ENCODE peak calls at places on chromosomes 3 and 15, in ten cellular contexts. B is foreskin fibroblast; F is epithelial cell of esophagus; G is HFF-Myc; C is cardiac muscle cell; S is fibroblast of lung; E is heart left ventricle; J is AG09319; X is brain microvascular endothelial cell; A is activated CD8-positive, alpha-beta T cell treated with anti-CD3 and anti-CD28 coated beads for 36 hours. I is an unnamed sample.

GRCh38 chr3:69231929-69232437 is 109.6 kb upstream of the LMOD3 start:
- DNase-seq in B (no peak), F (peak), G (no peak), C (peak), S (peak), E (no peak), J (no peak), X (peak), A (no peak), I (no peak)

GRCh38 chr3:178568152-178568753 is 32.0 kb downstream of the KCNMB2 start:
- DNase-seq in B (no peak), F (no peak), G (no peak), C (no peak), S (no peak), E (no peak), J (no peak), X (peak), A (no peak), I (no peak)

GRCh38 chr15:51051776-51052175 is 42.9 kb downstream of the TNFAIP8L3 start:
- DNase-seq in B (no peak), F (peak), G (no peak), C (no peak), S (peak), E (peak), J (no peak), X (no peak), A (no peak), I (no peak)

GRCh38 chr3:46298871-46299607 is 54.9 kb upstream of the CCR2 start:
- DNase-seq in B (no peak), F (no peak), G (no peak), C (no peak), S (no peak), E (no peak), J (no peak), X (no peak), A (peak), I (peak)

GRCh38 chr3:172586447-172586846 is 63.2 kb upstream of the TNFSF10 start:
- DNase-seq in B (no peak), F (no peak), G (no peak), C (no peak), S (no peak), E (no peak), J (no peak), X (no peak), A (no peak), I (no peak)

GRCh38 chr3:29696311-29696710 is 415.4 kb downstream of the RBMS3 start:
- DNase-seq in B (no peak), F (peak), G (no peak), C (no peak), S (peak), E (no peak), J (no peak), X (no peak), A (no peak), I (no peak)

GRCh38 chr15:77901921-77902750 is 175.4 kb downstream of the TBC1D2B start:
- DNase-seq in B (no peak), F (peak), G (no peak), C (peak), S (no peak), E (peak), J (no peak), X (no peak), A (no peak), I (no peak)

GRCh38 chr15:25469377-25469776 is 30.6 kb upstream of the UBE3A start:
- DNase-seq in B (peak), F (peak), G (no peak), C (no peak), S (peak), E (no peak), J (no peak), X (no peak), A (no peak), I (no peak)

GRCh38 chr15:71138473-71138872 is 23.2 kb downstream of the THSD4 start:
- DNase-seq in B (no peak), F (no peak), G (no peak), C (no peak), S (no peak), E (no peak), J (no peak), X (no peak), A (no peak), I (no peak)

DNA sequence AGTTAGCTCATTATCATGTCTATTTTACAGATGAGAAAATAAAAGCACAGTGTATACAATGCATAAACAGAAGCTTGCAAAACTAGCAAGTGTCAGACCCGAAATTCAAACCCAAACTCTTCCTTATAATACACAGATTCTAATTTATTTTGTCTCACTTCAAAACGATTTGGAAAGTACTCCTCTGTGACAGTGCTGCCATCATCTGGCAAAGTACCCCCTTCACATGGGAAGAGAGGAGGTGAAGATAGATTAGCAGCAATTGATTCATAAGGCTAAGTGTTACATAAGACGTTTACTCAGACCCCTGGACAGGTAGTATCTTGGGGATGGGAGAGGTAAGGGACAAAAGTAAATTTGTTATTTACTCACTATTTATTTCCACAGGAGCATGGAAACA is 744.0 kb upstream of the SGO1 start:
- DNase-seq in B (peak), F (peak), G (peak), C (peak), S (peak), E (no peak), J (no peak), X (peak), A (peak), I (no peak)
- TF ChIP-seq CTCF in B (peak), F (peak), G (peak), C (peak), S (no peak), E (peak), J (peak), X (peak), A (no peak), I (no peak)

GRCh38 chr3:184345678-184346144 is 8.3 kb downstream of the FAM131A start:
- DNase-seq in B (peak), F (peak), G (no peak), C (peak), S (peak), E (no peak), J (no peak), X (peak), A (no peak), I (peak)
- TF ChIP-seq CTCF in B (peak), F (peak), G (peak), C (peak), S (peak), E (peak), J (peak), X (peak), A (no peak), I (no peak)

DNA sequence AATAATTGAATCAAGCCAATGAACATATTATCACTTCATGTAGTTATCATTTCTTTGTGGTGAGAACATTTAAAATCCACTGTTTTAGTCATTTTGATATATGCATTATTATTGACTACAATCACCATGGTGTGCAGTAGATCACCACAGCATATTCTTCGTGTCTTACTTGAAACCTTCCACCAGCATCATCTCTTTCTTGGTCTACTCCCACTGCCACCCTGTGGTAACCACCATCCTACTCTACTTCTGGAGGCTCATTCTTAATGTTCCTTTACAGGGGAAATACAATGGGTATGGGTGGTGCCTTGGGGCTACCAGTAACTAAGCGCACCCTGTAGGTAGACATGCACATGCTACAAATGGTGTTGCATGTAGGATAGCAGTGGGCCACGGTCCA is 25.4 kb downstream of the PXK start:
- DNase-seq in B (no peak), F (no peak), G (no peak), C (no peak), S (no peak), E (no peak), J (no peak), X (no peak), A (peak), I (no peak)
- TF ChIP-seq CTCF in B (no peak), F (no peak), G (no peak), C (no peak), S (no peak), E (no peak), J (no peak), X (no peak), A (no peak), I (no peak)

GRCh38 chr3:43224405-43225073 is 61.8 kb upstream of the SNRK start:
- DNase-seq in B (no peak), F (no peak), G (no peak), C (no peak), S (no peak), E (no peak), J (no peak), X (no peak), A (peak), I (no peak)

GRCh38 chr3:43218921-43219320 is 67.4 kb upstream of the SNRK start:
- DNase-seq in B (no peak), F (no peak), G (no peak), C (no peak), S (no peak), E (no peak), J (no peak), X (no peak), A (no peak), I (no peak)

GRCh38 chr3:43221076-43221475 is 65.3 kb upstream of the SNRK start:
- DNase-seq in B (peak), F (no peak), G (no peak), C (no peak), S (no peak), E (no peak), J (no peak), X (no peak), A (no peak), I (no peak)

GRCh38 chr3:43222594-43222993 is 63.7 kb upstream of the SNRK start:
- DNase-seq in B (no peak), F (no peak), G (no peak), C (no peak), S (no peak), E (no peak), J (no peak), X (no peak), A (peak), I (no peak)

DNA sequence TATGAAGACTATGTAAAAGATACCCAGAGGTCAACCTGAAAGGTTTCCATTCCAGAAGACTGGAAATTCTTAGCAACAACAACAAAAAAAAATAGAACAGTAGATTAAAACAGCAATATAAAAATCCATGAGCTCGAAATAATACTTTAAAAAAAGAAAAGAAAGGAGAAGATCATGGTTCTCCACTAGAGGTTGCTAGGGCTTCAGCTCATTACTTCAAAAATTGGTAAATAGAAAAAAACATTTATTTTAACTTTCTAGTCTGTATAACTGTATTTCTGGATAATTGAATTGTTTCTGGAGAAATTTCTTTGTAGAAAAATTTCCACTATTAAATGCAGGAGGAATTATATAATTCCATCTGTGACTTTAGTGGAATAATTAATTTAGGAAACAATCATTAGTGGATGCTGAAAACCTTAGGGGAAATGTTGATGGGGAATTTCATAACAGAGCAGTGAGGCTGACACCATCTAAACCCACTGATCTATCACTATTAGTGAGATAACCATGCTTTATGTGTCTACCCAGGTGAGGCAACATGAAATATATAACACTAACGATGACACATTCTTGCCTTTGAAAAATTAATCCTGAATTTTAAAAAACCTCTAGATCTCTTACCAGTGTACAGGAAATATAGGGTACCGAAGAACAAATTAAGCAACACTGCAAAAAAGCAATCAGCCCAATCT is 62.5 kb upstream of the SNRK start:
- DNase-seq in B (peak), F (peak), G (no peak), C (no peak), S (no peak), E (no peak), J (no peak), X (no peak), A (no peak), I (no peak)
- TF ChIP-seq CTCF in B (peak), F (peak), G (peak), C (peak), S (peak), E (peak), J (peak), X (peak), A (peak), I (no peak)

GRCh38 chr3:134976948-134977347 is 181.9 kb downstream of the EPHB1 start:
- DNase-seq in B (no peak), F (no peak), G (no peak), C (no peak), S (no peak), E (no peak), J (no peak), X (no peak), A (no peak), I (no peak)
- TF ChIP-seq CTCF in B (no peak), F (no peak), G (no peak), C (no peak), S (no peak), E (no peak), J (no peak), X (no peak), A (no peak), I (no peak)

GRCh38 chr3:15860014-15860934 is 62.5 kb upstream of the ANKRD28 start:
- DNase-seq in B (peak), F (peak), G (peak), C (peak), S (peak), E (peak), J (no peak), X (peak), A (peak), I (peak)
- TF ChIP-seq CTCF in B (no peak), F (no peak), G (no peak), C (no peak), S (no peak), E (no peak), J (no peak), X (peak), A (no peak), I (no peak)

DNA sequence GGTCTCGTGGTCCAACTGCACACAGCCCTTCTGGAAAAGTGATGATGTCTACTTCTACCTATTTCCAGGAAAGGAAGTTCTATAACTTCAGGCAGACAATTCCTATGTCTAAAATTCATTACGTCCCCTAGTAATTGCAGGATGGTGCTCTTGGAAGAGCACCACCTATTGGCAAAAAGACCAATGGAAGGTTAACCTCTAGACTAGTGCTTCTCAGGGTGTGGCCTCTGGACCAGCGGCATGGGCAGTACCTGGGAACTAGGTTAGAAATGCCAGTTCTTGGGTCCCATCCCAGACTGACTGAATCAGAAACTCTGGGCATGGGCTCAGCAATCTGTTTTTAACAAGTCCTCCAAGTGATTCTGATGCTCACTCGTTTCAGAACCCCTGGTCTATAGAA is 258.3 kb upstream of the ICE2 start:
- DNase-seq in B (no peak), F (no peak), G (no peak), C (no peak), S (no peak), E (no peak), J (no peak), X (no peak), A (no peak), I (no peak)
- TF ChIP-seq CTCF in B (no peak), F (no peak), G (no peak), C (no peak), S (no peak), E (no peak), J (no peak), X (no peak), A (no peak), I (no peak)

DNA sequence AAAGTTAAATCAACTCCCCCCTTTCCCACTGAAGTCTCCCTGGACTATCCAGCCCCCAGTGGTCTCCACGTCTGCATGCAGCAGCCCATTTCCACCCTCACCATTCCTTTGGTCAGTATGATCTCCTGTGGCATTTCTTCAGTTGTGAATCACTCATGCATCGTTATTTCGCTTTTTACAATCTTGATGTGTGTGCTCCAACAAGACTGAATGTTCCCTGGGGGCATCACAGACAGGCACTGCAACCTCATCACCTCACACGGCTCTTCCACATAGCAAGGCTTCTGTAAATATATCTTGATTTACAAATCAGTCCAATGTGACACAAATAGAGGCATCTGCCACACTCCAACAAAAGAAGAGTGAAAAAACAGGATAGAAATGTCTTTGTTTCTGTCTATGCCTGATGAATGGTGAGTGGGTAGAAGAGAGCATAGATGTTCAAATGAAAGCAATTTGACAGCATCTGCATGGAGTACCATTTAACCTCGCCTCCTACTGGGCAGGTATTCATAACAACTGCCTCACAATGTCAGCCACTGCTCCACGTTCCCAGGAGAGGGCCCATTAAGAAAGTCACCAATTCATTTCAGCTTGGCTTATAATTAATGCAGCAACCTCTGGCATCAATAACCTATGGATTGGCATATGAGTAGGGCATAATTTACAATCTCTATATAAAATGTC is 5.2 kb downstream of the HEG1 start:
- DNase-seq in B (no peak), F (no peak), G (no peak), C (no peak), S (no peak), E (no peak), J (no peak), X (no peak), A (no peak), I (no peak)
- TF ChIP-seq CTCF in B (no peak), F (no peak), G (no peak), C (no peak), S (no peak), E (no peak), J (no peak), X (no peak), A (no peak), I (no peak)

GRCh38 chr3:10419637-10420232 is 85.7 kb downstream of the ATP2B2 start:
- DNase-seq in B (no peak), F (peak), G (no peak), C (no peak), S (peak), E (no peak), J (no peak), X (no peak), A (peak), I (no peak)

GRCh38 chr3:10420745-10421475 is 84.5 kb downstream of the ATP2B2 start:
- DNase-seq in B (no peak), F (no peak), G (no peak), C (no peak), S (no peak), E (no peak), J (no peak), X (no peak), A (no peak), I (no peak)

GRCh38 chr3:10421996-10422395 is 83.4 kb downstream of the ATP2B2 start:
- DNase-seq in B (no peak), F (no peak), G (no peak), C (no peak), S (no peak), E (no peak), J (no peak), X (no peak), A (no peak), I (no peak)

GRCh38 chr3:10426346-10427233 is 78.8 kb downstream of the ATP2B2 start:
- DNase-seq in B (no peak), F (no peak), G (no peak), C (no peak), S (no peak), E (no peak), J (no peak), X (no peak), A (no peak), I (no peak)

GRCh38 chr3:10423171-10423882 is 82.1 kb downstream of the ATP2B2 start:
- DNase-seq in B (no peak), F (no peak), G (no peak), C (no peak), S (no peak), E (no peak), J (no peak), X (no peak), A (no peak), I (no peak)
- TF ChIP-seq CTCF in B (no peak), F (no peak), G (no peak), C (no peak), S (no peak), E (no peak), J (no peak), X (no peak), A (no peak), I (no peak)

DNA sequence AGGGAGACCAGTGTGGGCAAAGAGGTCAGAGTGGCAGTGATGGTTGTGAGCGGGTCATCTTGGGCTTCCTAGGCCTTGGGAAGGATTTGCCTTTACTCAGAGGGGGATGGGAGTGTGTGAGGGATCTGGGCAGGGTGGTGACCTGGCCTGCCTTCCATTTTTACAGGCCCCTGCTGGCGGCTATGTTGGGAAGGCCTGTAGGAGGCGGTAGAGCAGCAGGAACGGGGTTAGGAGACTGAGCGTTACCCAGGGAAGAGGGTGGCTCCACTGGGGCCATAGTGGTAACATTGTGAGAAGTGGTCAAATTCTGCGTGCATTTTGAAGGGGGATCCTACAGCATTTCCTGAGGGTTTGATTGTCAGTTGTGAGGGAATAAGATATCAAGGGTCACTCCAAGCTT is 307.3 kb upstream of the CTDSPL start:
- DNase-seq in B (no peak), F (no peak), G (no peak), C (no peak), S (no peak), E (no peak), J (no peak), X (no peak), A (no peak), I (no peak)
- TF ChIP-seq CTCF in B (no peak), F (no peak), G (peak), C (no peak), S (no peak), E (no peak), J (no peak), X (no peak), A (no peak), I (no peak)